ENCODE peak calls at places on chromosomes 13 and 19, in four cellular contexts. X is IMR-90, D is mesendoderm, T is H1. K is an unnamed sample.
A peak's percentile ranks its signal among the peaks of the same experiment; 100 is the strongest.

GRCh38 chr19:40550951-40551350 is 25.7 kb upstream of the SHKBP1 start:
- DNase-seq in X (no peak), D (no peak), T (no peak), K (no peak)

GRCh38 chr13:30829145-30829544 is 76.9 kb upstream of the MEDAG start:
- DNase-seq in X (peak; percentile 82), D (no peak), T (no peak), K (no peak)

GRCh38 chr19:677601-678380 is 1.6 kb downstream of the FSTL3 start:
- DNase-seq in X (no peak), D (no peak), T (no peak), K (no peak)

GRCh38 chr19:11457831-11458230 is 22.4 kb downstream of the PRKCSH start:
- DNase-seq in X (no peak), D (no peak), T (no peak), K (no peak)

GRCh38 chr13:34065915-34066314 is 248.0 kb downstream of the RFC3 start:
- DNase-seq in X (no peak), D (peak; percentile 29), T (no peak), K (no peak)

GRCh38 chr13:72403396-72404010 is 323.9 kb downstream of the MZT1 start:
- DNase-seq in X (no peak), D (no peak), T (no peak), K (no peak)

GRCh38 chr13:80824231-80824630 is 483.3 kb upstream of the SPRY2 start:
- DNase-seq in X (no peak), D (no peak), T (no peak), K (no peak)

GRCh38 chr19:33604651-33605050 is 17.1 kb upstream of the CHST8 start:
- DNase-seq in X (no peak), D (no peak), T (no peak), K (no peak)

GRCh38 chr13:21579754-21580316 is 24.1 kb downstream of the MICU2 start:
- DNase-seq in X (no peak), D (no peak), T (no peak), K (no peak)

GRCh38 chr19:51810228-51810627 is 15.3 kb downstream of the FPR3 start:
- DNase-seq in X (no peak), D (no peak), T (no peak), K (no peak)

GRCh38 chr19:6238643-6239281 is 41.0 kb downstream of the MLLT1 start:
- DNase-seq in X (peak; percentile 34), D (no peak), T (no peak), K (no peak)

GRCh38 chr19:47658431-47659383 is 49.8 kb downstream of the BICRA start:
- DNase-seq in X (no peak), D (no peak), T (no peak), K (no peak)

GRCh38 chr19:54315956-54316355 is 3.0 kb upstream of the LILRA5 start:
- DNase-seq in X (no peak), D (no peak), T (no peak), K (no peak)

GRCh38 chr13:113591750-113592149 is 7.2 kb downstream of the TFDP1 start:
- DNase-seq in X (no peak), D (no peak), T (peak; percentile 33), K (no peak)

GRCh38 chr13:23547000-23547590 is 23.1 kb upstream of the TNFRSF19 start:
- DNase-seq in X (peak; percentile 7), D (peak; percentile 31), T (peak; percentile 63), K (peak; percentile 51)

GRCh38 chr13:92136449-92137180 is 738.2 kb downstream of the GPC5 start:
- DNase-seq in X (no peak), D (no peak), T (no peak), K (no peak)

GRCh38 chr13:37386276-37386675 is 212.3 kb downstream of the POSTN start:
- DNase-seq in X (peak; percentile 56), D (no peak), T (no peak), K (no peak)

GRCh38 chr13:53238241-53238640 is 209.6 kb downstream of the OLFM4 start:
- DNase-seq in X (no peak), D (peak; percentile 66), T (no peak), K (peak; percentile 36)

GRCh38 chr19:12792048-12792852 is 964 bp downstream of the JUNB start:
- DNase-seq in X (peak; percentile 55), D (peak; percentile 84), T (peak; percentile 84), K (peak; percentile 84)

GRCh38 chr19:5627395-5627904 is 4.6 kb downstream of the SAFB start:
- DNase-seq in X (peak; percentile 72), D (peak; percentile 47), T (no peak), K (peak; percentile 31)

GRCh38 chr13:111518161-111518791 is 197.8 kb downstream of the TEX29 start:
- DNase-seq in X (no peak), D (peak; percentile 21), T (no peak), K (peak; percentile 57)

GRCh38 chr13:31686660-31687430 is 52.5 kb upstream of the RXFP2 start:
- DNase-seq in X (no peak), D (no peak), T (no peak), K (no peak)

GRCh38 chr13:27569405-27569804 is 50.9 kb downstream of the LNX2 start:
- DNase-seq in X (no peak), D (no peak), T (no peak), K (no peak)

GRCh38 chr19:14383898-14384669 is 2.8 kb downstream of the ADGRE5 start:
- DNase-seq in X (peak; percentile 55), D (peak; percentile 44), T (no peak), K (no peak)

GRCh38 chr13:84962141-84962750 is 837.0 kb downstream of the SLITRK6 start:
- DNase-seq in X (no peak), D (no peak), T (no peak), K (no peak)

GRCh38 chr13:99495478-99496321 is 5.6 kb upstream of the TM9SF2 start:
- DNase-seq in X (no peak), D (no peak), T (no peak), K (no peak)

GRCh38 chr19:14113762-14114414 is 3.7 kb downstream of the PRKACA start:
- DNase-seq in X (no peak), D (peak; percentile 60), T (peak; percentile 80), K (no peak)

GRCh38 chr13:51769455-51770127 is 34.4 kb downstream of the DHRS12 start:
- DNase-seq in X (no peak), D (no peak), T (no peak), K (no peak)

GRCh38 chr19:45772130-45772880 is 3.3 kb upstream of the SIX5 start:
- DNase-seq in X (no peak), D (no peak), T (no peak), K (no peak)

GRCh38 chr19:31445406-31445805 is 96.2 kb upstream of the TSHZ3 start:
- DNase-seq in X (no peak), D (no peak), T (no peak), K (no peak)
- H3K56ac ChIP-seq in X (no peak overlapping the region), D (no peak overlapping the region), T (no peak overlapping the region), K (no peak overlapping the region)

GRCh38 chr13:97058417-97058816 is 64.1 kb upstream of the OXGR1 start:
- DNase-seq in X (no peak), D (no peak), T (no peak), K (no peak)
- H3K27ac ChIP-seq in X (no peak overlapping the region), D (no peak overlapping the region), T (no peak overlapping the region), K (no peak overlapping the region)

DNA sequence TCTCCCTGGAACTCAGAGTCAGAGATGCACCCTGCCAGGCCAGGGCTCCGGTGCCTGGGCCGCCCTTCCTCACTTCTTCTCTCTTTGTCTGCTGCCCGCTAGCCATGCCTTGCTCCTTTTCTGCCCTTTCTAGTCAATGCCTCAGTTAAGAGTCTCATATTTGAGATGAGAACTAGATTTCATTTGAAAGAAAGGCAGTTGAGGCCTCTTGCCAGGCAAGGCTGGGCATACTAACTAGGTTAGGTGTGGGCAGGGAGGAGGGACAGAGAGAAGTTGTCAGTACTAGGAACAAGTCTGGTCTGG is 341.6 kb downstream of the DNAJC15 start:
- DNase-seq in X (no peak), D (no peak), T (no peak), K (no peak)
- H3K56ac ChIP-seq in X (no peak overlapping the region), D (no peak overlapping the region), T (no peak overlapping the region), K (no peak overlapping the region)

GRCh38 chr13:112573710-112574109 is 14.2 kb downstream of the TUBGCP3 start:
- DNase-seq in X (no peak), D (no peak), T (no peak), K (no peak)

GRCh38 chr13:112575680-112576079 is 12.3 kb downstream of the TUBGCP3 start:
- DNase-seq in X (no peak), D (peak; percentile 53), T (no peak), K (peak; percentile 48)

GRCh38 chr13:112576191-112576590 is 11.8 kb downstream of the TUBGCP3 start:
- DNase-seq in X (no peak), D (no peak), T (no peak), K (no peak)

GRCh38 chr13:112575295-112575622 is 12.7 kb downstream of the TUBGCP3 start:
- DNase-seq in X (no peak), D (no peak), T (no peak), K (no peak)

DNA sequence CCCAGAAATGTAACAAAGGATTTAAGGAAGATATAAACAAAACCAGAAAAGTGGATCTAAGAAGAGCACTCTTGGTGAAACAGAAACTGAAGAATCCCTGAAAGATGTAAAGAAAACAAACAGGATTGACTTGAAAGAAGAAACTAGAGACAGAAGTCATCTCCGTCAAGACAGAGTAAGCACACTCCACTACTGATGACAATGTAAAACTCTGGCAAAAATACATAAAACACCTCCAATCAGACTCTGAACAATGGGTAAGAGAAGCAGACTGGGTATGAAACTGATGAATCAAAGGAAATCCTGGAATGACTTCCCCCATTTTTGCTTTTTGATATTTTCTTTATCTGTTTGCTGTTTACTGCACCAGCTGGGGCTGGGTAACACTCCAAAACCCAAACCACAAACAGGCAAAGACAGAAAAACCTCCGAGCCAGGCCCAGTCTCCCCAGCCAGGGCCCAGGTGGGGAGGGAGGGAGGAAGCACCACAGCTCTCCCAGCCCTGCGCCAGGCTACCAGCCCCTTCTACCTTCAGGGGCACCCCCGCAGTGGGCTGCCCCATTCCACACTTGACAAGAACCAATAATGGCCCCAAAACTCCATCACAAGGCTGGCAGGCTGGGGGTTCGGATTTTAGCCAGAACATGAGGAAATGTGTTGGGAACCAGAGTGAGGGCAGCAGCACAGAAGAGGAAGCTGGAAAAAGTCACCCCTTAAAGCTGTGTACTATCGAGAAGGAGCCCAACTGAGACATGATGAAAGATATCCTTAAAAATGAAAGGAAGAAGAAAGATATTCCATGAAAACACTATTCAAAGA is 13.3 kb downstream of the TUBGCP3 start:
- DNase-seq in X (peak; percentile 26), D (no peak), T (no peak), K (no peak)
- H3K27ac ChIP-seq in X (peak overlapping the region; percentile 61), D (no peak overlapping the region), T (no peak overlapping the region), K (no peak overlapping the region)

DNA sequence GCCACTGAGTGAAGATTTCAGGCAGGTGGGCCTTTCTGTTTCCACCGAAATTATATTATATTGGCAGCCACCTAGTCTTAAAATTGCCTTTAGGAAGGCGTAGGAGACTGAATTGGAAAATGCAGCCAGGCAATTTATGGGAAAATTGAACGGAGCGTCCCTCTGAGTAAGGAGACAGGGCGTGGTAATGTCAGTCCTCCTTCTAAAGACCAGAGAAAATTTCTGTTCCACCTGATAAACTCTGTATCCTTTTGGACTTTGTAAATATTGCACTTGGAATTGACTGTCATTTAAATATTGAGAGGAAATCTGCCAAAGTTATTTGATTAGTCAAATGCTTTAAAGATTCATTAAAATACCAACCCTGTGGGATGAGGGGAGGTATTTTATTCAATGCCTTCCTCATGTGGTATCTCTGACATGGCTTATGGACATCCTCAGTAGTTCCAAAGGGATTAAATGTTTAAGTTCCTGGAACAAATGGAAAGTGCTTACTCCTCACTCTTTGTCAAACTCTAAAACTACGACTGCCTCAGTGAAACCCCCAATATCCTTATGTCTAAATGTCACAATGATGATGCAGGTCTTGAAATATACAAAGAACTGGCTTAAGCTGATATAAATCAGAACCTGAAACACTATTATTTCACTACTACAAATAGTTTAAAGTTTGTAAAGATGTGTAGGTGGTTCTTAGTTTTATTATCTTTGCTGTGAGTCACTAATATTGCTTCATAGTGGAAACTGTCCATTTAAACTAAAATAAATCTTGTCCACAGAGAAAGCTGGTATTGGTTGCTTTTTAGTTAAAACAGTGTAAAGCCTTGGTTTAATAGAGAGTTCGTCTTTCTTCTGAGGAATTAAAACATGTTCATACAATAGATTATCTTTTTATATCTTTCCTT is 203.2 kb downstream of the FGF14 start:
- DNase-seq in X (peak; percentile 59), D (no peak), T (no peak), K (no peak)
- H3K56ac ChIP-seq in X (no peak overlapping the region), D (no peak overlapping the region), T (no peak overlapping the region), K (no peak overlapping the region)